ENCODE peak calls at places on chromosomes 11 and 22, in eight cellular contexts. One of them, this sample, is unnamed.

GRCh38 chr11:60985991-60986915 is 14.8 kb downstream of the CD6 start:
- DNase-seq in psoas muscle: no peak
- DNase-seq in foreskin fibroblast: peak; percentile 55
- DNase-seq in astrocyte of the spinal cord: peak; percentile 40
- DNase-seq in pancreas: peak; percentile 35
- DNase-seq in transverse colon: peak; percentile 65
- DNase-seq in left lung: no peak
- DNase-seq in heart right ventricle: no peak
- DNase-seq in this sample: peak; percentile 87

GRCh38 chr11:69010361-69010891 is 2.6 kb downstream of the MRGPRF start:
- DNase-seq in psoas muscle: no peak
- DNase-seq in foreskin fibroblast: peak; percentile 67
- DNase-seq in astrocyte of the spinal cord: no peak
- DNase-seq in pancreas: no peak
- DNase-seq in transverse colon: no peak
- DNase-seq in left lung: peak; percentile 40
- DNase-seq in heart right ventricle: no peak
- DNase-seq in this sample: peak; percentile 37

GRCh38 chr22:30882974-30883533 is 85.5 kb downstream of the MORC2 start:
- DNase-seq in psoas muscle: no peak
- DNase-seq in foreskin fibroblast: no peak
- DNase-seq in astrocyte of the spinal cord: no peak
- DNase-seq in pancreas: no peak
- DNase-seq in transverse colon: no peak
- DNase-seq in left lung: peak; percentile 34
- DNase-seq in heart right ventricle: peak; percentile 5
- DNase-seq in this sample: no peak

GRCh38 chr11:58573451-58574104 is 2.1 kb downstream of the LPXN start:
- DNase-seq in psoas muscle: peak; percentile 67
- DNase-seq in foreskin fibroblast: peak; percentile 93
- DNase-seq in astrocyte of the spinal cord: peak; percentile 68
- DNase-seq in pancreas: no peak
- DNase-seq in transverse colon: no peak
- DNase-seq in left lung: no peak
- DNase-seq in heart right ventricle: no peak
- DNase-seq in this sample: peak; percentile 89

GRCh38 chr11:126336065-126336464 is 19.4 kb upstream of the ST3GAL4 start:
- DNase-seq in psoas muscle: no peak
- DNase-seq in foreskin fibroblast: no peak
- DNase-seq in astrocyte of the spinal cord: no peak
- DNase-seq in pancreas: no peak
- DNase-seq in transverse colon: no peak
- DNase-seq in left lung: no peak
- DNase-seq in heart right ventricle: no peak
- DNase-seq in this sample: no peak

GRCh38 chr22:29093501-29093921 is 20.7 kb downstream of the KREMEN1 start:
- DNase-seq in psoas muscle: no peak
- DNase-seq in foreskin fibroblast: peak; percentile 92
- DNase-seq in astrocyte of the spinal cord: peak; percentile 36
- DNase-seq in pancreas: no peak
- DNase-seq in transverse colon: no peak
- DNase-seq in left lung: no peak
- DNase-seq in heart right ventricle: no peak
- DNase-seq in this sample: no peak

GRCh38 chr11:26847459-26847858 is 125.6 kb upstream of the SLC5A12 start:
- DNase-seq in psoas muscle: peak; percentile 19
- DNase-seq in foreskin fibroblast: peak; percentile 76
- DNase-seq in astrocyte of the spinal cord: peak; percentile 31
- DNase-seq in pancreas: no peak
- DNase-seq in transverse colon: no peak
- DNase-seq in left lung: no peak
- DNase-seq in heart right ventricle: no peak
- DNase-seq in this sample: no peak

GRCh38 chr22:30922151-30922611 is 46.4 kb downstream of the MORC2 start:
- DNase-seq in psoas muscle: peak; percentile 71
- DNase-seq in foreskin fibroblast: peak; percentile 81
- DNase-seq in astrocyte of the spinal cord: peak; percentile 10
- DNase-seq in pancreas: peak; percentile 57
- DNase-seq in transverse colon: peak; percentile 62
- DNase-seq in left lung: peak; percentile 93
- DNase-seq in heart right ventricle: peak; percentile 81
- DNase-seq in this sample: peak; percentile 40

GRCh38 chr11:117424781-117425180 is 97.1 kb downstream of the CEP164 start:
- DNase-seq in psoas muscle: no peak
- DNase-seq in foreskin fibroblast: peak; percentile 40
- DNase-seq in astrocyte of the spinal cord: no peak
- DNase-seq in pancreas: no peak
- DNase-seq in transverse colon: no peak
- DNase-seq in left lung: no peak
- DNase-seq in heart right ventricle: no peak
- DNase-seq in this sample: no peak

GRCh38 chr11:829946-830294 is 2.2 kb downstream of the CRACR2B start:
- DNase-seq in psoas muscle: no peak
- DNase-seq in foreskin fibroblast: peak; percentile 35
- DNase-seq in astrocyte of the spinal cord: no peak
- DNase-seq in pancreas: no peak
- DNase-seq in transverse colon: no peak
- DNase-seq in left lung: peak; percentile 85
- DNase-seq in heart right ventricle: no peak
- DNase-seq in this sample: no peak

GRCh38 chr11:46294365-46295309 is 17.2 kb downstream of the CREB3L1 start:
- DNase-seq in psoas muscle: no peak
- DNase-seq in foreskin fibroblast: peak; percentile 99
- DNase-seq in astrocyte of the spinal cord: peak; percentile 94
- DNase-seq in pancreas: no peak
- DNase-seq in transverse colon: no peak
- DNase-seq in left lung: peak; percentile 75
- DNase-seq in heart right ventricle: no peak
- DNase-seq in this sample: no peak

GRCh38 chr11:107859459-107860239 is 1.1 kb upstream of the SLC35F2 start:
- DNase-seq in psoas muscle: peak; percentile 36
- DNase-seq in foreskin fibroblast: peak; percentile 49
- DNase-seq in astrocyte of the spinal cord: no peak
- DNase-seq in pancreas: peak; percentile 9
- DNase-seq in transverse colon: peak; percentile 79
- DNase-seq in left lung: peak; percentile 84
- DNase-seq in heart right ventricle: peak; percentile 43
- DNase-seq in this sample: peak; percentile 49

GRCh38 chr11:121829159-121829643 is 286.8 kb downstream of the BLID start:
- DNase-seq in psoas muscle: peak; percentile 32
- DNase-seq in foreskin fibroblast: peak; percentile 99
- DNase-seq in astrocyte of the spinal cord: peak; percentile 99
- DNase-seq in pancreas: no peak
- DNase-seq in transverse colon: no peak
- DNase-seq in left lung: no peak
- DNase-seq in heart right ventricle: no peak
- DNase-seq in this sample: peak; percentile 69

GRCh38 chr22:28379075-28379806 is 300.4 kb downstream of the TTC28 start:
- DNase-seq in psoas muscle: no peak
- DNase-seq in foreskin fibroblast: no peak
- DNase-seq in astrocyte of the spinal cord: no peak
- DNase-seq in pancreas: no peak
- DNase-seq in transverse colon: no peak
- DNase-seq in left lung: no peak
- DNase-seq in heart right ventricle: no peak
- DNase-seq in this sample: no peak

GRCh38 chr11:65617990-65618751 is 2.6 kb downstream of the PCNX3 start:
- DNase-seq in psoas muscle: no peak
- DNase-seq in foreskin fibroblast: no peak
- DNase-seq in astrocyte of the spinal cord: no peak
- DNase-seq in pancreas: no peak
- DNase-seq in transverse colon: no peak
- DNase-seq in left lung: peak; percentile 79
- DNase-seq in heart right ventricle: no peak
- DNase-seq in this sample: no peak

GRCh38 chr11:65615950-65616574 is 486 bp downstream of the PCNX3 start:
- DNase-seq in psoas muscle: peak; percentile 75
- DNase-seq in foreskin fibroblast: peak; percentile 63
- DNase-seq in astrocyte of the spinal cord: no peak
- DNase-seq in pancreas: no peak
- DNase-seq in transverse colon: no peak
- DNase-seq in left lung: no peak
- DNase-seq in heart right ventricle: no peak
- DNase-seq in this sample: no peak

GRCh38 chr11:65616575-65617001 is 1.0 kb downstream of the PCNX3 start:
- DNase-seq in psoas muscle: no peak
- DNase-seq in foreskin fibroblast: no peak
- DNase-seq in astrocyte of the spinal cord: no peak
- DNase-seq in pancreas: no peak
- DNase-seq in transverse colon: no peak
- DNase-seq in left lung: no peak
- DNase-seq in heart right ventricle: no peak
- DNase-seq in this sample: no peak

GRCh38 chr11:65618763-65619162 is 3.2 kb downstream of the PCNX3 start:
- DNase-seq in psoas muscle: no peak
- DNase-seq in foreskin fibroblast: no peak
- DNase-seq in astrocyte of the spinal cord: no peak
- DNase-seq in pancreas: no peak
- DNase-seq in transverse colon: no peak
- DNase-seq in left lung: peak; percentile 65
- DNase-seq in heart right ventricle: no peak
- DNase-seq in this sample: no peak

GRCh38 chr11:65617136-65617850 is 1.7 kb downstream of the PCNX3 start:
- DNase-seq in psoas muscle: no peak
- DNase-seq in foreskin fibroblast: no peak
- DNase-seq in astrocyte of the spinal cord: no peak
- DNase-seq in pancreas: no peak
- DNase-seq in transverse colon: no peak
- DNase-seq in left lung: no peak
- DNase-seq in heart right ventricle: no peak
- DNase-seq in this sample: no peak
- H3K4me3 ChIP-seq in psoas muscle: peak overlapping the region; percentile 97
- H3K4me3 ChIP-seq in foreskin fibroblast: peak overlapping the region; percentile 87
- H3K4me3 ChIP-seq in astrocyte of the spinal cord: peak overlapping the region; percentile 78
- H3K4me3 ChIP-seq in pancreas: no peak overlapping the region
- H3K4me3 ChIP-seq in transverse colon: peak overlapping the region; percentile 100
- H3K4me3 ChIP-seq in left lung: no peak overlapping the region
- H3K4me3 ChIP-seq in heart right ventricle: no peak overlapping the region
- H3K4me3 ChIP-seq in this sample: peak overlapping the region; percentile 7

GRCh38 chr22:37809672-37810333 is 2.1 kb downstream of the GCAT start:
- DNase-seq in psoas muscle: no peak
- DNase-seq in foreskin fibroblast: no peak
- DNase-seq in astrocyte of the spinal cord: no peak
- DNase-seq in pancreas: peak; percentile 91
- DNase-seq in transverse colon: no peak
- DNase-seq in left lung: no peak
- DNase-seq in heart right ventricle: no peak
- DNase-seq in this sample: no peak
- TF ChIP-seq CTCF in psoas muscle: no peak
- TF ChIP-seq CTCF in foreskin fibroblast: no peak
- TF ChIP-seq CTCF in astrocyte of the spinal cord: no peak
- TF ChIP-seq CTCF in pancreas: no peak
- TF ChIP-seq CTCF in transverse colon: no peak
- TF ChIP-seq CTCF in left lung: no peak
- TF ChIP-seq CTCF in heart right ventricle: no peak
- TF ChIP-seq CTCF in this sample: no peak

DNA sequence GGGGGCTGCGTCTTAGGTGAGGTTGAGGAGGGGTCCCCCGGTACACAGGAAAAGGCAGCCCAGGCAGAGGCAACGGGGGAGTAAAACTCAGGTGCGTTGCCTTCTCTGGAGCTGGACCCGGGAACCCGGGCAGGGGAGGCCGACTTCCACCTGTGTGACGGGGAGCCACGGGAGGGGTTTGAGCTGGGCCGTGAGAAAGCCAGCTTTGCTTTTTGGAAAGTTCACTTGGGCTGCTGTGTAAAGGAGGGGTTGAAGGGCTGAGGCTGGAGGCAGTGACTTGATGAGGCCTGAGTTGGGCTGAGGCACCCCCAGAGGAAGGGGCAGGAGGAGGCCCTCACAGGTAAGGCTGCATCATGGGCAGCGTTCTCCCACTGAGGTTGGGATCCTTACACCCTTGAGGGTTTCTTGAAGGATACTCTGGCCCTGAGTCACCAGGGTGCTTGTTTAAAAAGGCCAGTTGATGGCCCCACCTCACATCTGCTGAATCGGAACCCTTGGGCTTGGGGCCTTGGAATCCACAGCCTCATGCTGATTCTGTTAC is 47.2 kb downstream of the CHRDL2 start:
- DNase-seq in psoas muscle: no peak
- DNase-seq in foreskin fibroblast: peak; percentile 56
- DNase-seq in astrocyte of the spinal cord: no peak
- DNase-seq in pancreas: no peak
- DNase-seq in transverse colon: no peak
- DNase-seq in left lung: no peak
- DNase-seq in heart right ventricle: no peak
- DNase-seq in this sample: no peak
- H3K4me3 ChIP-seq in psoas muscle: peak overlapping the region; percentile 75
- H3K4me3 ChIP-seq in foreskin fibroblast: peak overlapping the region; percentile 35
- H3K4me3 ChIP-seq in astrocyte of the spinal cord: no peak overlapping the region
- H3K4me3 ChIP-seq in pancreas: no peak overlapping the region
- H3K4me3 ChIP-seq in transverse colon: no peak overlapping the region
- H3K4me3 ChIP-seq in left lung: no peak overlapping the region
- H3K4me3 ChIP-seq in heart right ventricle: no peak overlapping the region
- H3K4me3 ChIP-seq in this sample: no peak overlapping the region

DNA sequence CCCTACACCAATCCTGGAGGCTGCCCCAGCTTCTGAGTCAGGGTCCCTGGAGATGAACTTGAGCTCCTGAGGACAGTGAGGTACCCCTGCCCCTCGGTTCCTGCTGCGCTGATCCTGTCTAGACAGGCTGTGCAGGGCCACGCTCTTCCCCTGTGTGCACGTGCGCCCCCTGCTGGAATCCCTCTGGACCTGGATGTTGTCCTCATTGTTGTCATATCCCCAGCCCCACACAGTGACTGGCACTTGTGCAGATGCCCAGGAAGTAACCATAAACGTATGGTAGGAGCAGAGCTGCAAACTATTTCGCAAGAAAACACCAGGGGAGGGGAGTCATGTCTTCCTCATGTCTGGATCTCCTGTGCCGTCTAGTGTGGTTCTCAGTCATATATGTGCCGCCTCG is 114.7 kb downstream of the CRYBB2 start:
- DNase-seq in psoas muscle: peak; percentile 41
- DNase-seq in foreskin fibroblast: peak; percentile 15
- DNase-seq in astrocyte of the spinal cord: no peak
- DNase-seq in pancreas: peak; percentile 39
- DNase-seq in transverse colon: peak; percentile 64
- DNase-seq in left lung: peak; percentile 91
- DNase-seq in heart right ventricle: peak; percentile 78
- DNase-seq in this sample: peak; percentile 33
- TF ChIP-seq CTCF in psoas muscle: peak; percentile 42
- TF ChIP-seq CTCF in foreskin fibroblast: peak; percentile 25
- TF ChIP-seq CTCF in astrocyte of the spinal cord: peak; percentile 46
- TF ChIP-seq CTCF in pancreas: no peak
- TF ChIP-seq CTCF in transverse colon: peak; percentile 29
- TF ChIP-seq CTCF in left lung: peak; percentile 48
- TF ChIP-seq CTCF in heart right ventricle: peak; percentile 57
- TF ChIP-seq CTCF in this sample: peak; percentile 32

DNA sequence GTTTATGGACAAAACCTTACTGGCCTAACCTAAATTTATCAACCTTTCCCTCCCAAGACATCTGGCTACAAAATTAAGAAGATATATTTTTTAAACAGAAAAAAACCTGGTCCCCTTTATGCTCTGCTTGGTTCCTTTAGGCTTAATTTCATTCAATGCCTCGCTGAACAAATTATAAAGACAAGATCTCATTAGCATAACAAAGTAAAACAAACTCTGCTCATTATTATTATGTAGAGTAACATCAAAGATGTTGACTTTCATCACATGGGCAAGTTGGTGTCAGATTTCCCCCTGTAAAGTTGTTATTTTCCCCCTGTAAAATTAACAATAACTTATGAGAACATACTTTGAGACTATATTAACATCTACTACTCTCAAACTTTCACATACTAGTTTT is 11.0 kb downstream of the RRAS2 start:
- DNase-seq in psoas muscle: no peak
- DNase-seq in foreskin fibroblast: no peak
- DNase-seq in astrocyte of the spinal cord: no peak
- DNase-seq in pancreas: no peak
- DNase-seq in transverse colon: no peak
- DNase-seq in left lung: no peak
- DNase-seq in heart right ventricle: no peak
- DNase-seq in this sample: no peak
- H3K4me3 ChIP-seq in psoas muscle: no peak overlapping the region
- H3K4me3 ChIP-seq in foreskin fibroblast: no peak overlapping the region
- H3K4me3 ChIP-seq in astrocyte of the spinal cord: no peak overlapping the region
- H3K4me3 ChIP-seq in pancreas: no peak overlapping the region
- H3K4me3 ChIP-seq in transverse colon: no peak overlapping the region
- H3K4me3 ChIP-seq in left lung: no peak overlapping the region
- H3K4me3 ChIP-seq in heart right ventricle: no peak overlapping the region
- H3K4me3 ChIP-seq in this sample: no peak overlapping the region

This sample was measured in epithelial cell of esophagus.